ENCODE peak calls at places on chromosome 11, in six cellular contexts. One of them, this sample, is unnamed.
A peak's percentile ranks its signal among the peaks of the same experiment; 100 is the strongest.

GRCh38 chr11:86232556-86232955 is 12.0 kb upstream of the EED start:
- DNase-seq in heart left ventricle: no peak
- DNase-seq in PC-3: no peak
- DNase-seq in astrocyte of the cerebellum: no peak
- DNase-seq in heart right ventricle: no peak
- DNase-seq in body of pancreas: no peak
- DNase-seq in this sample: no peak

GRCh38 chr11:6719588-6719987 is 36.4 kb upstream of the MRPL17 start:
- DNase-seq in heart left ventricle: no peak
- DNase-seq in PC-3: no peak
- DNase-seq in astrocyte of the cerebellum: no peak
- DNase-seq in heart right ventricle: no peak
- DNase-seq in body of pancreas: no peak
- DNase-seq in this sample: no peak

GRCh38 chr11:130769782-130770565 is 146.3 kb downstream of the SNX19 start:
- DNase-seq in heart left ventricle: no peak
- DNase-seq in PC-3: no peak
- DNase-seq in astrocyte of the cerebellum: no peak
- DNase-seq in heart right ventricle: no peak
- DNase-seq in body of pancreas: no peak
- DNase-seq in this sample: no peak

GRCh38 chr11:65423516-65424199 is 1.1 kb downstream of the NEAT1 start:
- DNase-seq in heart left ventricle: no peak
- DNase-seq in PC-3: peak; percentile 32
- DNase-seq in astrocyte of the cerebellum: no peak
- DNase-seq in heart right ventricle: peak; percentile 24
- DNase-seq in body of pancreas: peak; percentile 41
- DNase-seq in this sample: no peak

GRCh38 chr11:126654886-126655806 is 299.7 kb downstream of the ST3GAL4 start:
- DNase-seq in heart left ventricle: no peak
- DNase-seq in PC-3: no peak
- DNase-seq in astrocyte of the cerebellum: no peak
- DNase-seq in heart right ventricle: no peak
- DNase-seq in body of pancreas: no peak
- DNase-seq in this sample: no peak

GRCh38 chr11:61627831-61628753 is 47.2 kb upstream of the SYT7 start:
- DNase-seq in heart left ventricle: peak; percentile 81
- DNase-seq in PC-3: peak; percentile 89
- DNase-seq in astrocyte of the cerebellum: peak; percentile 36
- DNase-seq in heart right ventricle: peak; percentile 77
- DNase-seq in body of pancreas: peak; percentile 86
- DNase-seq in this sample: no peak

GRCh38 chr11:64146036-64146943 is 19.6 kb downstream of the MACROD1 start:
- DNase-seq in heart left ventricle: peak; percentile 52
- DNase-seq in PC-3: peak; percentile 64
- DNase-seq in astrocyte of the cerebellum: no peak
- DNase-seq in heart right ventricle: no peak
- DNase-seq in body of pancreas: peak; percentile 63
- DNase-seq in this sample: no peak

GRCh38 chr11:117197516-117198456 is 1.4 kb upstream of the TAGLN start:
- DNase-seq in heart left ventricle: peak; percentile 31
- DNase-seq in PC-3: peak; percentile 18
- DNase-seq in astrocyte of the cerebellum: no peak
- DNase-seq in heart right ventricle: no peak
- DNase-seq in body of pancreas: no peak
- DNase-seq in this sample: no peak

GRCh38 chr11:35066783-35067476 is 72.0 kb upstream of the CD44 start:
- DNase-seq in heart left ventricle: no peak
- DNase-seq in PC-3: no peak
- DNase-seq in astrocyte of the cerebellum: no peak
- DNase-seq in heart right ventricle: no peak
- DNase-seq in body of pancreas: no peak
- DNase-seq in this sample: no peak

GRCh38 chr11:31819533-31820437 is 8.7 kb upstream of the PAX6 start:
- DNase-seq in heart left ventricle: no peak
- DNase-seq in PC-3: no peak
- DNase-seq in astrocyte of the cerebellum: no peak
- DNase-seq in heart right ventricle: no peak
- DNase-seq in body of pancreas: no peak
- DNase-seq in this sample: no peak

GRCh38 chr11:36818410-36818809 is 220.4 kb upstream of the RAG2 start:
- DNase-seq in heart left ventricle: no peak
- DNase-seq in PC-3: no peak
- DNase-seq in astrocyte of the cerebellum: no peak
- DNase-seq in heart right ventricle: no peak
- DNase-seq in body of pancreas: no peak
- DNase-seq in this sample: no peak

GRCh38 chr11:2439820-2440219 is 4.5 kb downstream of the TRPM5 start:
- DNase-seq in heart left ventricle: no peak
- DNase-seq in PC-3: no peak
- DNase-seq in astrocyte of the cerebellum: no peak
- DNase-seq in heart right ventricle: no peak
- DNase-seq in body of pancreas: no peak
- DNase-seq in this sample: no peak

GRCh38 chr11:67392182-67392715 is 463 bp downstream of the RAD9A start:
- DNase-seq in heart left ventricle: no peak
- DNase-seq in PC-3: peak; percentile 15
- DNase-seq in astrocyte of the cerebellum: no peak
- DNase-seq in heart right ventricle: no peak
- DNase-seq in body of pancreas: no peak
- DNase-seq in this sample: no peak

GRCh38 chr11:47399860-47400812 is 8.3 kb upstream of the SLC39A13 start:
- DNase-seq in heart left ventricle: peak; percentile 31
- DNase-seq in PC-3: no peak
- DNase-seq in astrocyte of the cerebellum: no peak
- DNase-seq in heart right ventricle: no peak
- DNase-seq in body of pancreas: no peak
- DNase-seq in this sample: no peak

GRCh38 chr11:2374456-2375201 is 2.5 kb upstream of the CD81 start:
- DNase-seq in heart left ventricle: no peak
- DNase-seq in PC-3: no peak
- DNase-seq in astrocyte of the cerebellum: no peak
- DNase-seq in heart right ventricle: no peak
- DNase-seq in body of pancreas: no peak
- DNase-seq in this sample: no peak

GRCh38 chr11:9529333-9529648 is 44.2 kb upstream of the WEE1 start:
- DNase-seq in heart left ventricle: peak; percentile 45
- DNase-seq in PC-3: no peak
- DNase-seq in astrocyte of the cerebellum: no peak
- DNase-seq in heart right ventricle: no peak
- DNase-seq in body of pancreas: peak; percentile 59
- DNase-seq in this sample: no peak

GRCh38 chr11:62671604-62672528 is at the start of the genes LBHD1 and UQCC3:
- DNase-seq in heart left ventricle: peak; percentile 84
- DNase-seq in PC-3: peak; percentile 90
- DNase-seq in astrocyte of the cerebellum: no peak
- DNase-seq in heart right ventricle: peak; percentile 84
- DNase-seq in body of pancreas: peak; percentile 80
- DNase-seq in this sample: peak; percentile 61

DNA sequence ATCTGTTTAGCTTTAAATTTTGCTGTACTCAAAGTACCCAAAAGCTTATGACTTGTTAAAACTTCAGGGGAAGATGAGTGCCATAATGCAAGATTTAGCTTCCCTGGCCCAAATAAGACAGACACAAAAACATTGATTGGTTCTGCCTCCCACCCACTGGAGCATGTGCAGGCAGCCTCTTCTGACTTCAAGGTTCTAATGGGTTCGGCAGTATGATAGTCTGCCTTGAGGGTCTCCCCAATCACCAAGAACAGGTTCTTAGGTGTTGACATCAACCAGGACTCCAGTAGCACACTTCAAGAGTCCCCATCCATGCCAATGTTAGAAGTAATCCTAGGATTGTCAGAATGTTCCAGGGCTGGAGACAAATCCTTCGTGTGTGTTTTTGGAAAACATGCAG is 12.5 kb downstream of the EIF4G2 start:
- DNase-seq in heart left ventricle: no peak
- DNase-seq in PC-3: no peak
- DNase-seq in astrocyte of the cerebellum: no peak
- DNase-seq in heart right ventricle: no peak
- DNase-seq in body of pancreas: no peak
- DNase-seq in this sample: no peak
- H3K4me3 ChIP-seq in heart left ventricle: no peak overlapping the region
- H3K4me3 ChIP-seq in PC-3: no peak overlapping the region
- H3K4me3 ChIP-seq in astrocyte of the cerebellum: no peak overlapping the region
- H3K4me3 ChIP-seq in heart right ventricle: no peak overlapping the region
- H3K4me3 ChIP-seq in body of pancreas: no peak overlapping the region
- H3K4me3 ChIP-seq in this sample: no peak overlapping the region

GRCh38 chr11:133479209-133479608 is 53.1 kb downstream of the OPCML start:
- DNase-seq in heart left ventricle: no peak
- DNase-seq in PC-3: no peak
- DNase-seq in astrocyte of the cerebellum: no peak
- DNase-seq in heart right ventricle: no peak
- DNase-seq in body of pancreas: no peak
- DNase-seq in this sample: no peak

GRCh38 chr11:133477263-133477625 is 55.1 kb downstream of the OPCML start:
- DNase-seq in heart left ventricle: no peak
- DNase-seq in PC-3: no peak
- DNase-seq in astrocyte of the cerebellum: no peak
- DNase-seq in heart right ventricle: no peak
- DNase-seq in body of pancreas: no peak
- DNase-seq in this sample: no peak

GRCh38 chr11:133474461-133474860 is 57.8 kb downstream of the OPCML start:
- DNase-seq in heart left ventricle: no peak
- DNase-seq in PC-3: no peak
- DNase-seq in astrocyte of the cerebellum: no peak
- DNase-seq in heart right ventricle: no peak
- DNase-seq in body of pancreas: no peak
- DNase-seq in this sample: no peak

GRCh38 chr11:133476570-133477262 is 55.6 kb downstream of the OPCML start:
- DNase-seq in heart left ventricle: no peak
- DNase-seq in PC-3: no peak
- DNase-seq in astrocyte of the cerebellum: no peak
- DNase-seq in heart right ventricle: no peak
- DNase-seq in body of pancreas: no peak
- DNase-seq in this sample: no peak
- TF ChIP-seq CTCF in heart left ventricle: no peak
- TF ChIP-seq CTCF in PC-3: no peak
- TF ChIP-seq CTCF in astrocyte of the cerebellum: no peak
- TF ChIP-seq CTCF in heart right ventricle: no peak
- TF ChIP-seq CTCF in body of pancreas: no peak
- TF ChIP-seq CTCF in this sample: no peak

GRCh38 chr11:75526192-75526541 is 426 bp upstream of the GDPD5 start:
- DNase-seq in heart left ventricle: no peak
- DNase-seq in PC-3: no peak
- DNase-seq in astrocyte of the cerebellum: no peak
- DNase-seq in heart right ventricle: no peak
- DNase-seq in body of pancreas: no peak
- DNase-seq in this sample: no peak
- H3K4me3 ChIP-seq in heart left ventricle: peak overlapping the region; percentile 76
- H3K4me3 ChIP-seq in PC-3: peak overlapping the region; percentile 96
- H3K4me3 ChIP-seq in astrocyte of the cerebellum: peak overlapping the region; percentile 69
- H3K4me3 ChIP-seq in heart right ventricle: peak overlapping the region; percentile 78
- H3K4me3 ChIP-seq in body of pancreas: no peak overlapping the region
- H3K4me3 ChIP-seq in this sample: peak overlapping the region; percentile 67

GRCh38 chr11:123303924-123304323 is 108.9 kb upstream of the CLMP start:
- DNase-seq in heart left ventricle: no peak
- DNase-seq in PC-3: no peak
- DNase-seq in astrocyte of the cerebellum: no peak
- DNase-seq in heart right ventricle: no peak
- DNase-seq in body of pancreas: no peak
- DNase-seq in this sample: no peak

GRCh38 chr11:123305601-123306000 is 110.6 kb upstream of the CLMP start:
- DNase-seq in heart left ventricle: no peak
- DNase-seq in PC-3: no peak
- DNase-seq in astrocyte of the cerebellum: no peak
- DNase-seq in heart right ventricle: no peak
- DNase-seq in body of pancreas: no peak
- DNase-seq in this sample: no peak

GRCh38 chr11:123302751-123303195 is 107.7 kb upstream of the CLMP start:
- DNase-seq in heart left ventricle: no peak
- DNase-seq in PC-3: peak; percentile 73
- DNase-seq in astrocyte of the cerebellum: peak; percentile 5
- DNase-seq in heart right ventricle: no peak
- DNase-seq in body of pancreas: no peak
- DNase-seq in this sample: peak; percentile 18

GRCh38 chr11:123306531-123306930 is 111.5 kb upstream of the CLMP start:
- DNase-seq in heart left ventricle: no peak
- DNase-seq in PC-3: no peak
- DNase-seq in astrocyte of the cerebellum: no peak
- DNase-seq in heart right ventricle: no peak
- DNase-seq in body of pancreas: no peak
- DNase-seq in this sample: no peak

DNA sequence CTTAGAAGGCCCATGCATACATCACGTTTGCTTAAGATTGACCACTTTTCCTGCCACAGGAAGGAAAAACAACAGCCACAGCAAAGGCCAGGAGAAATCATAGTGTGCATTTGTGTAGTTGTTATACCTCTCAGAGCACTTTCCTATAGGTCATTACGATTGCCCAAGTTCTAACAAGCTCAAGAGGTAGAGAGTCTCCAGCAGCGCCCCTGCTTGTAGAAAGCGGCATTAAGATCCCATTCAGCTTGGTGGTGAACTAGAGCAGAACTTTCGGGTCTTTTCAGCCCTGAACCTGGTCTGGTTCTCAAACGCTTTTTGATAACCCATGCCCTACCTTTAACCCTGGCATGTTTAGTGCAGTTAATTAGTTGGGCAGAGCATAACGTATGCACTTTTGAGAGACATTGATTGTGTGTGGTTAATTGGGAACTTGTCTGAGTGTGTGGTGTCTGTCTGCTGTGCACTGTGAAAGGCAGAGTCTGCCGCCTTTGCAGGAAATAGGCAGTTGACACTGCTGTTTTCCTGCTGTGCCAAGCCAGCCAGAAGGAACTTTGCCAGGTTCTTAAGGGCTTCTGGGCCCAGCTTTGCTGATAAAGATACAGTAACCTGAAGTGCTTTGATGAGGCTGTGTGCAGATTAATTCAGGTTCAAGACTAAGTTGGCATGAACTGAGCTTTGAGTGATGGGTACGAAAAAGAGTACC is 109.9 kb upstream of the CLMP start:
- DNase-seq in heart left ventricle: peak; percentile 43
- DNase-seq in PC-3: no peak
- DNase-seq in astrocyte of the cerebellum: no peak
- DNase-seq in heart right ventricle: no peak
- DNase-seq in body of pancreas: no peak
- DNase-seq in this sample: no peak
- TF ChIP-seq CTCF in heart left ventricle: no peak
- TF ChIP-seq CTCF in PC-3: no peak
- TF ChIP-seq CTCF in astrocyte of the cerebellum: peak; percentile 10
- TF ChIP-seq CTCF in heart right ventricle: no peak
- TF ChIP-seq CTCF in body of pancreas: no peak
- TF ChIP-seq CTCF in this sample: no peak